ENCODE peak calls at places on chromosomes 6 and 20, in seven cellular contexts. U is Calu3, N is lower leg skin, D is NT2/D1, F is MV-4-11, G is ovary, B is pancreas. J is an unnamed sample.
A peak's percentile ranks its signal among the peaks of the same experiment; 100 is the strongest.

GRCh38 chr6:34301408-34301807 is 52.6 kb upstream of the SMIM29 start:
- DNase-seq in D (no peak), U (no peak), N (no peak), G (no peak), B (peak; percentile 34), F (no peak), J (peak; percentile 79)

GRCh38 chr6:142833054-142833453 is 111.9 kb downstream of the HIVEP2 start:
- DNase-seq in B (no peak), D (no peak), F (no peak), N (no peak), U (no peak), G (no peak), J (peak; percentile 91)

GRCh38 chr6:153170511-153170910 is 39.4 kb upstream of the RGS17 start:
- DNase-seq in G (no peak), D (no peak), B (no peak), F (no peak), N (no peak), U (no peak), J (peak; percentile 27)

GRCh38 chr6:156809034-156809433 is 31.9 kb downstream of the ARID1B start:
- DNase-seq in N (no peak), G (no peak), D (no peak), B (no peak), U (no peak), F (peak; percentile 78), J (peak; percentile 37)

GRCh38 chr6:20700375-20700774 is 166.1 kb downstream of the CDKAL1 start:
- DNase-seq in F (no peak), D (no peak), G (no peak), N (no peak), U (no peak), B (no peak), J (no peak)

GRCh38 chr6:146106532-146106931 is 77.7 kb downstream of the GRM1 start:
- DNase-seq in U (no peak), G (no peak), F (no peak), D (no peak), N (no peak), B (no peak), J (no peak)

GRCh38 chr6:37985355-37985754 is 165.8 kb downstream of the ZFAND3 start:
- DNase-seq in F (peak; percentile 90), G (no peak), N (no peak), B (no peak), U (no peak), D (no peak), J (no peak)

GRCh38 chr20:12241065-12241464 is 323.4 kb downstream of the BTBD3 start:
- DNase-seq in N (no peak), F (no peak), U (no peak), D (no peak), G (no peak), B (no peak), J (no peak)

GRCh38 chr6:126446187-126446696 is 106.3 kb downstream of the CENPW start:
- DNase-seq in D (no peak), G (no peak), U (no peak), F (no peak), N (no peak), B (no peak), J (no peak)

GRCh38 chr6:157228421-157229218 is 94.7 kb downstream of the TMEM242 start:
- DNase-seq in D (no peak), G (no peak), N (peak; percentile 85), U (no peak), F (no peak), B (no peak), J (no peak)

GRCh38 chr6:68053805-68054373 is 581.2 kb upstream of the ADGRB3 start:
- DNase-seq in U (no peak), N (no peak), F (no peak), D (no peak), B (no peak), G (no peak), J (no peak)

GRCh38 chr6:133101790-133102189 is 139.4 kb upstream of the EYA4 start:
- DNase-seq in U (no peak), D (no peak), G (no peak), B (no peak), N (no peak), F (no peak), J (peak; percentile 23)

GRCh38 chr6:33759887-33760629 is 13.4 kb upstream of the IP6K3 start:
- DNase-seq in G (no peak), D (no peak), N (no peak), F (no peak), U (no peak), B (no peak), J (no peak)

GRCh38 chr20:4592316-4593148 is 129.2 kb upstream of the PRND start:
- DNase-seq in B (peak; percentile 54), U (peak; percentile 65), F (peak; percentile 36), D (no peak), G (peak; percentile 52), N (peak; percentile 85), J (peak; percentile 29)

GRCh38 chr6:138943089-138943625 is 44.9 kb downstream of the REPS1 start:
- DNase-seq in U (no peak), N (no peak), D (no peak), F (no peak), G (no peak), B (no peak), J (no peak)

GRCh38 chr6:164097557-164098398 is 683.3 kb downstream of the QKI start:
- DNase-seq in U (no peak), F (peak; percentile 21), B (no peak), D (no peak), G (no peak), N (no peak), J (peak; percentile 78)

GRCh38 chr6:52522151-52522626 is 54.7 kb downstream of the TRAM2 start:
- DNase-seq in D (no peak), N (no peak), F (no peak), U (no peak), G (no peak), B (no peak), J (peak; percentile 78)

GRCh38 chr6:109579361-109579760 is 96.3 kb upstream of the ZBTB24 start:
- DNase-seq in B (no peak), U (no peak), F (peak; percentile 61), D (no peak), N (no peak), G (no peak), J (no peak)

GRCh38 chr6:113458368-113459010 is 398.7 kb upstream of the MARCKS start:
- DNase-seq in G (no peak), F (no peak), D (no peak), U (no peak), N (no peak), B (no peak), J (no peak)

GRCh38 chr6:31578461-31579118 is 3.2 kb downstream of the TNF start:
- DNase-seq in D (no peak), N (no peak), B (peak; percentile 66), F (no peak), G (no peak), U (peak; percentile 45), J (no peak)

GRCh38 chr20:22890605-22891300 is 144.4 kb upstream of the SSTR4 start:
- DNase-seq in D (no peak), U (no peak), G (no peak), B (no peak), F (no peak), N (no peak), J (no peak)

GRCh38 chr6:144377586-144377985 is 92.5 kb downstream of the UTRN start:
- DNase-seq in N (no peak), F (no peak), G (no peak), D (no peak), B (no peak), U (no peak), J (peak; percentile 81)

GRCh38 chr6:9620263-9620662 is 794.6 kb downstream of the TFAP2A start:
- DNase-seq in G (no peak), B (no peak), F (no peak), D (no peak), N (no peak), U (no peak), J (peak; percentile 16)

GRCh38 chr6:149586149-149586548 is 20.0 kb downstream of the GINM1 start:
- DNase-seq in U (no peak), G (no peak), B (no peak), F (no peak), D (no peak), N (no peak), J (no peak)

GRCh38 chr6:149482542-149483261 is 2.1 kb downstream of the ZC3H12D start:
- DNase-seq in N (peak; percentile 85), D (no peak), F (peak; percentile 82), G (no peak), B (no peak), U (no peak), J (no peak)

GRCh38 chr6:99559056-99559455 is 9.4 kb downstream of the CCNC start:
- DNase-seq in B (no peak), N (no peak), F (peak; percentile 72), U (no peak), D (no peak), G (no peak), J (no peak)

GRCh38 chr6:157647261-157647915 is 175.7 kb upstream of the SNX9 start:
- DNase-seq in U (no peak), F (peak; percentile 92), G (no peak), N (no peak), D (no peak), B (no peak), J (no peak)

GRCh38 chr6:124073021-124073420 is 269.4 kb downstream of the NKAIN2 start:
- DNase-seq in B (no peak), D (no peak), F (no peak), N (no peak), G (no peak), U (no peak), J (peak; percentile 78)

GRCh38 chr6:137043710-137044365 is 927 bp downstream of the IL20RA start:
- DNase-seq in F (no peak), B (no peak), N (no peak), U (no peak), G (no peak), D (no peak), J (peak; percentile 46)

GRCh38 chr6:6368040-6368683 is 47.7 kb upstream of the F13A1 start:
- DNase-seq in B (no peak), G (no peak), D (no peak), N (no peak), F (no peak), U (no peak), J (no peak)

GRCh38 chr6:38724343-38724742 is 9.2 kb downstream of the DNAH8 start:
- DNase-seq in U (no peak), B (no peak), N (no peak), D (no peak), F (no peak), G (no peak), J (no peak)

GRCh38 chr6:170102582-170103481 is 188.0 kb downstream of the DLL1 start:
- DNase-seq in F (no peak), U (no peak), N (peak; percentile 67), B (no peak), G (no peak), D (no peak), J (no peak)

GRCh38 chr6:41672816-41673703 is 34.8 kb downstream of the MDFI start:
- DNase-seq in G (no peak), F (no peak), N (no peak), U (no peak), B (no peak), D (no peak), J (no peak)

J was measured in astrocyte of the spinal cord.